ENCODE peak calls at places on chromosomes 3 and 15, in four cellular contexts. S is SK-N-SH, R is tibial nerve, H is mammary epithelial cell. E is an unnamed sample.

GRCh38 chr15:99435138-99435695 is 130.6 kb upstream of the MEF2A start:
- DNase-seq in S (no peak), R (peak; percentile 7), H (peak; percentile 65), E (no peak)

GRCh38 chr3:52223449-52224408 is 1.7 kb downstream of the TLR9 start:
- DNase-seq in S (no peak), R (no peak), H (no peak), E (no peak)

GRCh38 chr3:65130782-65131181 is 443.0 kb upstream of the ADAMTS9 start:
- DNase-seq in S (no peak), R (no peak), H (peak; percentile 91), E (no peak)

GRCh38 chr3:48688032-48688736 is 2.5 kb upstream of the NCKIPSD start:
- DNase-seq in S (no peak), R (no peak), H (no peak), E (no peak)

GRCh38 chr3:126858887-126859286 is 124.0 kb upstream of the PLXNA1 start:
- DNase-seq in S (no peak), R (no peak), H (peak; percentile 97), E (peak; percentile 2)

GRCh38 chr15:75597667-75598341 is 18.7 kb upstream of the PTPN9 start:
- DNase-seq in S (no peak), R (no peak), H (no peak), E (peak; percentile 70)

GRCh38 chr15:30865257-30865656 is 38.5 kb upstream of the FAN1 start:
- DNase-seq in S (no peak), R (no peak), H (no peak), E (no peak)

GRCh38 chr3:17820704-17821103 is 78.3 kb upstream of the TBC1D5 start:
- DNase-seq in S (no peak), R (no peak), H (no peak), E (no peak)

GRCh38 chr3:159751754-159752153 is 236.9 kb upstream of the IL12A start:
- DNase-seq in S (no peak), R (no peak), H (peak; percentile 22), E (no peak)

GRCh38 chr15:94287794-94288246 is 56.5 kb downstream of the MCTP2 start:
- DNase-seq in S (peak; percentile 14), R (no peak), H (no peak), E (no peak)

GRCh38 chr3:186237915-186238314 is 124.1 kb downstream of the DGKG start:
- DNase-seq in S (no peak), R (no peak), H (no peak), E (no peak)

GRCh38 chr3:39281533-39281932 is 1.7 kb upstream of the CX3CR1 start:
- DNase-seq in S (no peak), R (no peak), H (no peak), E (no peak)

GRCh38 chr3:173395412-173396181 is 1.9 kb upstream of the NLGN1 start:
- DNase-seq in S (peak; percentile 84), R (peak; percentile 72), H (peak; percentile 53), E (peak; percentile 89)

GRCh38 chr15:29129903-29130302 is 139.7 kb downstream of the NSMCE3 start:
- DNase-seq in S (no peak), R (no peak), H (no peak), E (no peak)

GRCh38 chr15:55823699-55824098 is 80.7 kb upstream of the PRTG start:
- DNase-seq in S (no peak), R (no peak), H (no peak), E (peak; percentile 35)
- H3K4me1 ChIP-seq in S (peaks cover 20% of the 10 kb centered on the region), R (peaks cover 23% of the 10 kb centered on the region), H (peaks cover 24% of the 10 kb centered on the region), E (peaks cover 13% of the 10 kb centered on the region)

GRCh38 chr3:177753498-177754155 is 556.3 kb upstream of the TBL1XR1 start:
- DNase-seq in S (peak; percentile 55), R (peak; percentile 20), H (peak; percentile 26), E (no peak)
- H3K9me3 ChIP-seq in S (no peaks in the 10 kb centered on the region), R (no peaks in the 10 kb centered on the region), H (no peaks in the 10 kb centered on the region), E (peaks cover 8% of the 10 kb centered on the region)

GRCh38 chr15:70274255-70274654 is 176.5 kb upstream of the TLE3 start:
- DNase-seq in S (no peak), R (no peak), H (no peak), E (no peak)

GRCh38 chr15:70274908-70275307 is 177.2 kb upstream of the TLE3 start:
- DNase-seq in S (no peak), R (no peak), H (no peak), E (no peak)

GRCh38 chr15:70277556-70277955 is 179.8 kb upstream of the TLE3 start:
- DNase-seq in S (no peak), R (no peak), H (no peak), E (no peak)

GRCh38 chr15:70275461-70276138 is 177.9 kb upstream of the TLE3 start:
- DNase-seq in S (no peak), R (no peak), H (no peak), E (no peak)

GRCh38 chr15:70276401-70276800 is 178.7 kb upstream of the TLE3 start:
- DNase-seq in S (no peak), R (no peak), H (no peak), E (no peak)
- H3K4me1 ChIP-seq in S (peaks cover 33% of the 10 kb centered on the region), R (peaks cover 7% of the 10 kb centered on the region), H (peaks cover 7% of the 10 kb centered on the region), E (peaks cover 4% of the 10 kb centered on the region)

DNA sequence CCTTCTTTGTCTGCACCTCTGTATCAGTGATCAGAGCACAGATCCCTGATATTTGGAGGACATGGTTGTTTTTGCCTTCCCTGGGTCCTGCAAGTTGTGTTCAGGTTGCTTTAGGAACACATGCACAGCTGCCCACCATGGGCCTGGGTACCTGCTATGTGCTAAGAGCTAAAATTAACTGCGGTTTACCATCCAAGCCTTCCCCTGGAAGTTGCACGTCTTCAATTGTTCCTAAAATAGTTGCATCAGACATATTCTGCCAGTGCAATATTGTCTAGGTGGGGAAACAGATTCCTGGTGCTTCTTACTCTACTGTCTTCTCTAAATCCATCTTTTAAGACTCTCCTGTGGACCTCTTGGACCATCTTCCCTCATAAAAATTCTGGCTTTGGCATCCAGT is 80.9 kb downstream of the PDE8A start:
- DNase-seq in S (no peak), R (no peak), H (no peak), E (no peak)
- H3K9me3 ChIP-seq in S (peaks cover 7% of the 10 kb centered on the region), R (no peaks in the 10 kb centered on the region), H (no peaks in the 10 kb centered on the region), E (peaks cover 31% of the 10 kb centered on the region)

GRCh38 chr15:68576253-68577236 is 2.2 kb upstream of the CORO2B start:
- DNase-seq in S (no peak), R (no peak), H (no peak), E (peak; percentile 41)
- H3K4me1 ChIP-seq in S (peaks cover 12% of the 10 kb centered on the region), R (peaks cover 35% of the 10 kb centered on the region), H (peaks cover 15% of the 10 kb centered on the region), E (peaks cover 13% of the 10 kb centered on the region)